ENCODE peak calls at places on chromosomes 12 and 14, in ten cellular contexts. T is activated effector memory CD4-positive, alpha-beta T cell treated with Interleukin-2 at 50 U/mL for 16 hours; M is HT1080; K is right cardiac atrium; Z is fibroblast of gingiva; E is stimulated activated CD4-positive, alpha-beta T cell treated with anti-CD3 and anti-CD28 coated beads, Interleukin-1b, Interleukin-23, amount 100 ng/mL, for 1 hour; Q is C1 segment of cervical spinal cord; D is activated T-helper 9 cell treated with anti-CD3 and anti-CD28 coated beads, Interleukin-2, amount 50 U/mL, for 16 hours; J is T-helper 17 cell; P is stimulated activated CD8-positive, alpha-beta memory T cell treated with anti-CD3 and anti-CD28 coated beads, Interleukin-4, amount 100 ng/mL, for 4 hours. R is an unnamed sample.

GRCh38 chr12:53989227-53990113 is 4.5 kb downstream of the HOXC10 start:
- DNase-seq in Q (no peak), P (no peak), D (no peak), M (no peak), K (no peak), E (no peak), T (no peak), J (no peak), Z (peak), R (no peak)

GRCh38 chr12:46256942-46257341 is 11.9 kb downstream of the SLC38A1 start:
- DNase-seq in M (no peak), P (no peak), E (no peak), Q (no peak), D (no peak), K (no peak), T (no peak), Z (no peak), J (no peak), R (no peak)

GRCh38 chr12:71504471-71504852 is 64.9 kb downstream of the LGR5 start:
- DNase-seq in E (no peak), P (no peak), D (no peak), M (no peak), Q (no peak), K (peak), T (no peak), Z (no peak), J (no peak), R (no peak)

GRCh38 chr14:36455241-36455627 is 64.8 kb downstream of the NKX2-1 start:
- DNase-seq in P (no peak), T (no peak), K (no peak), Q (no peak), E (no peak), M (no peak), D (no peak), J (no peak), Z (no peak), R (no peak)

GRCh38 chr14:93295541-93296220 is 37.2 kb downstream of the BTBD7 start:
- DNase-seq in Q (no peak), P (no peak), D (no peak), E (no peak), J (no peak), K (no peak), Z (no peak), T (no peak), M (no peak), R (no peak)

GRCh38 chr14:61562321-61563161 is 132.8 kb upstream of the HIF1A start:
- DNase-seq in Z (peak), P (no peak), T (no peak), Q (peak), K (no peak), D (peak), M (peak), E (no peak), J (no peak), R (peak)

GRCh38 chr12:121038861-121039654 is at the start of gene OASL:
- DNase-seq in J (peak), Q (peak), P (peak), Z (peak), T (peak), E (peak), D (peak), K (peak), M (peak), R (peak)

GRCh38 chr14:33435911-33436310 is 497.2 kb downstream of the NPAS3 start:
- DNase-seq in D (no peak), Q (peak), J (no peak), T (no peak), M (peak), Z (no peak), E (no peak), P (no peak), K (no peak), R (peak)

GRCh38 chr14:65566820-65567522 is 154.4 kb downstream of the FUT8 start:
- DNase-seq in M (peak), P (no peak), Z (no peak), D (no peak), E (no peak), T (no peak), Q (no peak), K (no peak), J (no peak), R (no peak)

GRCh38 chr12:66637693-66638301 is 41.1 kb downstream of the GRIP1 start:
- DNase-seq in Z (no peak), M (no peak), E (no peak), J (no peak), Q (no peak), T (no peak), D (no peak), P (no peak), K (no peak), R (no peak)

GRCh38 chr12:104352106-104352713 is 48.7 kb downstream of the EID3 start:
- DNase-seq in K (no peak), D (no peak), T (no peak), J (no peak), Z (no peak), M (no peak), P (no peak), E (no peak), Q (no peak), R (no peak)

GRCh38 chr12:114888458-114888857 is 204.5 kb upstream of the TBX3 start:
- DNase-seq in M (peak), D (no peak), Z (peak), K (no peak), Q (no peak), P (no peak), E (no peak), T (no peak), J (no peak), R (no peak)

GRCh38 chr14:52692248-52692962 is 3.0 kb downstream of the ERO1A start:
- DNase-seq in D (no peak), K (no peak), E (no peak), M (no peak), Q (no peak), Z (peak), T (no peak), P (no peak), J (no peak), R (no peak)

GRCh38 chr14:60915781-60916180 is 65.1 kb downstream of the TRMT5 start:
- DNase-seq in T (no peak), Z (no peak), Q (no peak), M (no peak), D (no peak), J (no peak), E (no peak), K (no peak), P (no peak), R (no peak)

GRCh38 chr14:99742509-99743487 is 50.4 kb upstream of the EML1 start:
- DNase-seq in J (no peak), Z (no peak), D (no peak), P (no peak), T (no peak), E (no peak), Q (no peak), M (no peak), K (peak), R (no peak)

GRCh38 chr14:93015505-93015904 is 92.6 kb downstream of the CHGA start:
- DNase-seq in J (no peak), K (peak), E (no peak), P (no peak), D (no peak), T (no peak), Q (no peak), M (no peak), Z (no peak), R (no peak)

GRCh38 chr12:46811185-46811584 is 14.6 kb downstream of the SLC38A4 start:
- DNase-seq in K (no peak), P (no peak), E (no peak), Z (no peak), M (no peak), Q (no peak), D (no peak), T (no peak), J (no peak), R (no peak)

GRCh38 chr14:20503905-20504304 is 1.4 kb upstream of the RNASE10 start:
- DNase-seq in M (no peak), T (no peak), P (no peak), J (no peak), Z (no peak), D (no peak), Q (no peak), E (no peak), K (no peak), R (no peak)

GRCh38 chr12:19035552-19035951 is 94.0 kb upstream of the PLEKHA5 start:
- DNase-seq in T (no peak), P (no peak), M (no peak), K (no peak), Z (peak), Q (no peak), J (no peak), D (no peak), E (no peak), R (no peak)

GRCh38 chr12:73863541-73863940 is 674.1 kb upstream of the ATXN7L3B start:
- DNase-seq in Q (no peak), D (no peak), Z (no peak), E (no peak), P (no peak), J (no peak), K (no peak), T (no peak), M (peak), R (peak)

GRCh38 chr12:108611884-108612415 is 14.1 kb upstream of the TMEM119 start:
- DNase-seq in Q (no peak), E (no peak), Z (peak), K (no peak), P (peak), T (no peak), J (peak), D (peak), M (peak), R (peak)

GRCh38 chr14:58677996-58678395 is 40.2 kb downstream of the DACT1 start:
- DNase-seq in M (no peak), T (no peak), Z (no peak), P (no peak), Q (no peak), K (no peak), D (no peak), J (no peak), E (no peak), R (no peak)

GRCh38 chr14:64550539-64551333 is 975 bp downstream of the PPP1R36 start:
- DNase-seq in K (no peak), Z (no peak), T (no peak), D (no peak), P (no peak), J (no peak), M (no peak), E (no peak), Q (no peak), R (no peak)

GRCh38 chr14:69355955-69356321 is 42.2 kb downstream of the ERH start:
- DNase-seq in K (no peak), T (no peak), M (peak), P (no peak), E (no peak), Z (peak), J (no peak), Q (peak), D (no peak), R (no peak)

GRCh38 chr14:106459971-106460730 is 933.8 kb downstream of the TMEM121 start:
- DNase-seq in Q (no peak), T (peak), M (no peak), Z (no peak), J (peak), D (peak), E (peak), K (no peak), P (peak), R (no peak)

GRCh38 chr12:51949342-51950030 is 2.0 kb upstream of the ACVR1B start:
- DNase-seq in K (no peak), P (no peak), T (no peak), E (no peak), J (no peak), Q (no peak), D (no peak), Z (peak), M (no peak), R (no peak)